ENCODE peak calls at places on chromosomes 7 and 10, in five cellular contexts. U, B, K, M and W are unnamed samples.

GRCh38 chr7:88331322-88331721 is 24.6 kb upstream of the STEAP4 start:
- DNase-seq in U (no peak), B (no peak), K (no peak), M (no peak), W (no peak)

GRCh38 chr10:23871211-23871610 is 337.7 kb upstream of the KIAA1217 start:
- DNase-seq in U (no peak), B (no peak), K (no peak), M (no peak), W (no peak)

GRCh38 chr10:114577133-114577532 is 80.9 kb downstream of the ABLIM1 start:
- DNase-seq in U (no peak), B (no peak), K (no peak), M (peak), W (no peak)

GRCh38 chr10:82883588-82883987 is 1008.6 kb downstream of the NRG3 start:
- DNase-seq in U (no peak), B (no peak), K (no peak), M (no peak), W (no peak)

GRCh38 chr10:25261571-25261970 is 86.8 kb downstream of the GPR158 start:
- DNase-seq in U (no peak), B (no peak), K (no peak), M (no peak), W (no peak)

GRCh38 chr7:148185050-148185449 is 405.5 kb upstream of the C7orf33 start:
- DNase-seq in U (no peak), B (no peak), K (no peak), M (no peak), W (no peak)

GRCh38 chr7:128738570-128739047 is 550 bp upstream of the CALU start:
- DNase-seq in U (no peak), B (no peak), K (no peak), M (no peak), W (peak)

GRCh38 chr10:68562666-68563522 is 2.8 kb downstream of the TET1 start:
- DNase-seq in U (no peak), B (peak), K (no peak), M (no peak), W (no peak)

GRCh38 chr10:131093346-131093745 is 218.2 kb downstream of the TCERG1L start:
- DNase-seq in U (no peak), B (no peak), K (no peak), M (no peak), W (no peak)

GRCh38 chr7:151658778-151659177 is 139.1 kb upstream of the RHEB start:
- DNase-seq in U (no peak), B (no peak), K (no peak), M (no peak), W (no peak)

GRCh38 chr10:21494221-21495001 is 31.1 kb downstream of the SKIDA1 start:
- DNase-seq in U (no peak), B (peak), K (no peak), M (no peak), W (peak)

GRCh38 chr7:99837649-99838361 is 10.0 kb downstream of the CYP3A43 start:
- DNase-seq in U (no peak), B (no peak), K (no peak), M (no peak), W (peak)

GRCh38 chr10:70910486-70911350 is 22.4 kb upstream of the PCBD1 start:
- DNase-seq in U (no peak), B (peak), K (no peak), M (no peak), W (no peak)

GRCh38 chr7:102933763-102934162 is 21.0 kb downstream of the LRRC17 start:
- DNase-seq in U (peak), B (peak), K (no peak), M (peak), W (no peak)

GRCh38 chr10:72353028-72353962 is 1.4 kb downstream of the DNAJB12 start:
- DNase-seq in U (no peak), B (no peak), K (no peak), M (no peak), W (no peak)

GRCh38 chr7:15603124-15603523 is 41.3 kb upstream of the AGMO start:
- DNase-seq in U (no peak), B (no peak), K (no peak), M (no peak), W (no peak)

GRCh38 chr10:129956902-129957673 is 7.0 kb downstream of the EBF3 start:
- DNase-seq in U (no peak), B (no peak), K (no peak), M (no peak), W (no peak)

GRCh38 chr10:6134099-6134880 is 45.5 kb downstream of the RBM17 start:
- DNase-seq in U (no peak), B (no peak), K (no peak), M (no peak), W (no peak)

GRCh38 chr7:47148541-47149207 is 433.2 kb downstream of the TNS3 start:
- DNase-seq in U (no peak), B (no peak), K (no peak), M (no peak), W (no peak)

GRCh38 chr10:89734616-89735015 is 33.2 kb downstream of the KIF20B start:
- DNase-seq in U (no peak), B (no peak), K (no peak), M (no peak), W (no peak)

GRCh38 chr10:133354672-133355240 is 3.1 kb downstream of the FUOM start:
- DNase-seq in U (no peak), B (no peak), K (no peak), M (no peak), W (no peak)

GRCh38 chr10:74502963-74503608 is 323.3 kb upstream of the KAT6B start:
- DNase-seq in U (no peak), B (no peak), K (no peak), M (peak), W (no peak)

GRCh38 chr10:114499120-114499519 is 94.8 kb upstream of the AFAP1L2 start:
- DNase-seq in U (no peak), B (no peak), K (no peak), M (no peak), W (peak)

GRCh38 chr10:59077855-59078254 is 98.6 kb upstream of the PHYHIPL start:
- DNase-seq in U (no peak), B (no peak), K (no peak), M (no peak), W (no peak)

GRCh38 chr10:116696919-116697318 is 45.4 kb downstream of the HSPA12A start:
- DNase-seq in U (no peak), B (no peak), K (no peak), M (no peak), W (no peak)

GRCh38 chr10:1364151-1364910 is 308.1 kb downstream of the WDR37 start:
- DNase-seq in U (no peak), B (no peak), K (peak), M (no peak), W (no peak)

GRCh38 chr10:9097991-9098306 is 1043.5 kb downstream of the GATA3 start:
- DNase-seq in U (no peak), B (no peak), K (no peak), M (no peak), W (no peak)

GRCh38 chr7:31748084-31748483 is 61.1 kb downstream of the PPP1R17 start:
- DNase-seq in U (no peak), B (no peak), K (no peak), M (no peak), W (no peak)

GRCh38 chr10:19620867-19621266 is 195.4 kb upstream of the PLXDC2 start:
- DNase-seq in U (no peak), B (no peak), K (no peak), M (no peak), W (no peak)

GRCh38 chr7:13090959-13091358 is 403.5 kb downstream of the ARL4A start:
- DNase-seq in U (no peak), B (no peak), K (no peak), M (no peak), W (no peak)

GRCh38 chr10:121698336-121698735 is 100.1 kb upstream of the FGFR2 start:
- DNase-seq in U (no peak), B (no peak), K (no peak), M (no peak), W (no peak)

GRCh38 chr10:10975647-10976046 is 42.0 kb upstream of the CELF2 start:
- DNase-seq in U (no peak), B (no peak), K (no peak), M (no peak), W (no peak)

GRCh38 chr10:119516381-119517234 is 25.9 kb downstream of the RGS10 start:
- DNase-seq in U (no peak), B (no peak), K (no peak), M (no peak), W (peak)

GRCh38 chr7:4694653-4695335 is 12.7 kb downstream of the FOXK1 start:
- DNase-seq in U (no peak), B (no peak), K (no peak), M (peak), W (no peak)

GRCh38 chr10:10629512-10629911 is 388.2 kb upstream of the CELF2 start:
- DNase-seq in U (no peak), B (no peak), K (no peak), M (no peak), W (no peak)

GRCh38 chr7:96388620-96389383 is 66.9 kb upstream of the SLC25A13 start:
- DNase-seq in U (no peak), B (no peak), K (no peak), M (peak), W (no peak)

GRCh38 chr10:29522038-29522855 is 112.5 kb downstream of the SVIL start:
- DNase-seq in U (no peak), B (no peak), K (no peak), M (no peak), W (no peak)

GRCh38 chr10:29514306-29514705 is 120.5 kb downstream of the SVIL start:
- DNase-seq in U (no peak), B (no peak), K (no peak), M (no peak), W (no peak)

GRCh38 chr10:29519670-29520069 is 115.1 kb downstream of the SVIL start:
- DNase-seq in U (no peak), B (no peak), K (no peak), M (no peak), W (no peak)

GRCh38 chr10:29512460-29512974 is 122.3 kb downstream of the SVIL start:
- DNase-seq in U (no peak), B (no peak), K (no peak), M (no peak), W (no peak)

DNA sequence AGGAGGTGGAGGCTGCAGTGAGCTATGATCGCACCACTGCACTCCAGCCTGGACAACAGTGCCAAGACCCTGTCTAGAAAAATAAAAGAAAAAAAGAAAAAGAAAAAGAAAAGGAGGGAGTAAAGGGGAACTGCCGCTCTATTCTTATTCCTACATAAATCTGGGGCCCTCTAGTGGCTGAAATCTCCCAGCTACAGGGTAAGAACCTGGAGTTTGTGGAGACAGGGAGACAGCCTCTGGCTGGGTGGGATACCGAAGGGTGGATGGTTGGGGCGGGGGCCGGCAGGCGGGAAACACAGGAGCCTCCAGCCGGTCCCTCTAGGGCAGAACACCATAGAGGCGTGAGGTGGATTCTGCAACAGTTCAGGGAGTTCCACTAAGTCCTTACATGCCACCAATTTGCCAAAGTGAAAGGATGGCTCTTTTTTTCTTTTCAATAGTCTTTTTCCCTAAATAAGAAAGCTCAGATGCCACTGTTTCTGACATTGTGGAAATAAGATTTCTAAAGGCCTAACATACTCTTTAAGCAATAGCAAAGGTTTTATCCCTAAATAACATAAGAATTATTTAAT is 117.3 kb downstream of the SVIL start:
- DNase-seq in U (no peak), B (peak), K (no peak), M (no peak), W (peak)
- TF ChIP-seq CTCF in U (no peak), B (peak), K (peak), M (peak), W (no peak)

DNA sequence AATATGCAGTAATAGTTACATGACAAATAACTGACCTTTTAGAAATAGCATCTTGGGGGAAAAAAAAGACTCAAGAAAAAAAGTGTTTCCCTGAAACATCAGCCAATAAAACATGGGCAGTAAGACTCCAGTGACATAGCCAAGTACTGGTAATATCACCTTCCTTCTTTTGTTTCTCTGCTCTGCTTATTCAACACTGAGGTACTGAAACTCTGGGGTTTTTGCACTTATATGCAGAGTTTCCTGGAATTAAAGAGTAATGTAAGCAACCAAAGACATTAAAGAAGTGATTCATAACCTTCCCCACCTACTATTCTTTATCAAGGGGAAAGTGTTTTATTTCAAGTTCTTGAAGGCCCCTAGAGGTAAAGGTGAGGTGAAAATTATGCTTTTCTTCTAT is 414.5 kb downstream of the GRM8 start:
- DNase-seq in U (no peak), B (no peak), K (no peak), M (no peak), W (no peak)
- TF ChIP-seq CTCF in U (no peak), B (no peak), K (no peak), M (no peak), W (no peak)

GRCh38 chr7:90747521-90747920 is 151.4 kb downstream of the CDK14 start:
- DNase-seq in U (no peak), B (no peak), K (no peak), M (no peak), W (no peak)

GRCh38 chr7:90752051-90752450 is 155.9 kb downstream of the CDK14 start:
- DNase-seq in U (no peak), B (no peak), K (no peak), M (no peak), W (no peak)

GRCh38 chr7:90751595-90751994 is 155.5 kb downstream of the CDK14 start:
- DNase-seq in U (no peak), B (no peak), K (no peak), M (no peak), W (no peak)

GRCh38 chr7:90749262-90749661 is 153.1 kb downstream of the CDK14 start:
- DNase-seq in U (no peak), B (no peak), K (no peak), M (no peak), W (no peak)

GRCh38 chr7:90749774-90750173 is 153.7 kb downstream of the CDK14 start:
- DNase-seq in U (no peak), B (no peak), K (no peak), M (no peak), W (peak)
- TF ChIP-seq CTCF in U (no peak), B (no peak), K (no peak), M (peak), W (peak)

GRCh38 chr7:155356323-155357105 is 58.8 kb downstream of the INSIG1 start:
- DNase-seq in U (peak), B (peak), K (no peak), M (no peak), W (no peak)
- TF ChIP-seq CTCF in U (no peak), B (no peak), K (peak), M (peak), W (no peak)

GRCh38 chr7:20158684-20159083 is 58.5 kb downstream of the MACC1 start:
- DNase-seq in U (no peak), B (no peak), K (no peak), M (no peak), W (no peak)
- TF ChIP-seq CTCF in U (no peak), B (no peak), K (peak), M (peak), W (peak)

GRCh38 chr10:62655337-62655994 is 149.1 kb upstream of the ADO start:
- DNase-seq in U (no peak), B (no peak), K (no peak), M (no peak), W (peak)
- TF ChIP-seq CTCF in U (no peak), B (no peak), K (no peak), M (no peak), W (no peak)

DNA sequence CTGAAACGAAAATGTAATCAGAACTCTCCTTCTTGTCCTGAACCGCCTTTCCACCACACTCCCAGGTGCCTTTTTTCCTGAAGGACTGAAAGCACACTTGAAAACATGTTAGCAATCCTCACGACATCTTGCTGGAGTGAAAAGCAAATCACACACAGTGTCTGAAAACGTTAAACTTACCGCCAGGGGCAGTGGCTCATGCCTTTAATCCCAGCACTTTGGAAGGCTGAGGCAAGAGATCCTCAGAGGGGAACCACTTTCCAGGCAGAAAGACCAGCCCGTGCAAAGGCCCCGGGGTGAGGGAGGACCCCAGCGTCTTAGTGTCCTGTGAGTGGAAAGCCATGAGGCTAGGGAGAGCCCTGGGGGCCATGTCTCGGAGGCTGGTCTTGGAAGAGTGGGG is 210.4 kb downstream of the PRPF18 start:
- DNase-seq in U (no peak), B (no peak), K (no peak), M (no peak), W (no peak)
- TF ChIP-seq CTCF in U (no peak), B (no peak), K (no peak), M (no peak), W (no peak)

GRCh38 chr7:30029696-30030095 is 1.5 kb downstream of the PLEKHA8 start:
- DNase-seq in U (no peak), B (no peak), K (no peak), M (no peak), W (no peak)
- TF ChIP-seq CTCF in U (no peak), B (no peak), K (no peak), M (no peak), W (no peak)

GRCh38 chr10:102811346-102811745 is 25.9 kb downstream of the CYP17A1 start:
- DNase-seq in U (no peak), B (no peak), K (no peak), M (no peak), W (no peak)

GRCh38 chr10:102813734-102814455 is 23.3 kb downstream of the CYP17A1 start:
- DNase-seq in U (no peak), B (no peak), K (no peak), M (no peak), W (no peak)

GRCh38 chr10:102814456-102814871 is 22.7 kb downstream of the CYP17A1 start:
- DNase-seq in U (no peak), B (no peak), K (no peak), M (no peak), W (no peak)

GRCh38 chr10:102813017-102813541 is 24.1 kb downstream of the CYP17A1 start:
- DNase-seq in U (no peak), B (no peak), K (no peak), M (no peak), W (no peak)

DNA sequence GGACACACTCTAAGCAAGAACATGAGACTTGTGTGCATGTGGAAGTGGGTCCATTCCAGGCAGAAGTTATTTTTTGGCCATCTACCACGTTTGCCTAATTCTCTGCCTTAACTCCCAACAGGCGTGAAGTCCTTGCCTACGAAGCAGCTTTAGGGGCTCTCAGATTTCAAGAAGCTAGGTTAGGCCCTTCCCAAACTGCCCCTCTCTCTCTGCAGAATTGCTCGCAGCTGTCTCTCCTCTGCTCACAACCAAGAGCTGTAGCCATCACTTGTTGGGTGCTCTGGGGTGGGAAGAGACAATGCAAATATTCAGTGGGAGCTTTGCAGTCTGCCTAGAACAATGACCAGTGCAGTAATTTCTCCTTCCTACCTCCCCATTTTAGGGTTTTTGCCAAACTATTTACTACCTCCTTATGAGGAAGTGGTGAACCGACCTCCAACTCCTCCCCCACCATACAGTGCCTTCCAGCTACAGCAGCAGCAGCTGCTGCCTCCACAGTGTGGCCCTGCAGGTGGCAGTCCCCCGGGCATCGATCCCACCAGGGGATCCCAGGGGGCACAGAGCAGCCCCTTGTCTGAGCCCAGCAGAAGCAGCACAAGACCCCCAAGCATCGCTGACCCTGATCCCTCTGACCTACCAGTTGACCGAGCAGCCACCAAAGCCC is 24.9 kb downstream of the CYP17A1 start:
- DNase-seq in U (no peak), B (no peak), K (no peak), M (no peak), W (no peak)
- TF ChIP-seq CTCF in U (no peak), B (no peak), K (no peak), M (no peak), W (no peak)

GRCh38 chr10:113151178-113151577 is 201.1 kb downstream of the TCF7L2 start:
- DNase-seq in U (no peak), B (no peak), K (no peak), M (no peak), W (no peak)

GRCh38 chr10:113148899-113149298 is 198.9 kb downstream of the TCF7L2 start:
- DNase-seq in U (no peak), B (no peak), K (no peak), M (no peak), W (no peak)

GRCh38 chr10:113159563-113159962 is 209.5 kb downstream of the TCF7L2 start:
- DNase-seq in U (no peak), B (no peak), K (no peak), M (no peak), W (no peak)

GRCh38 chr10:113158183-113158582 is 208.1 kb downstream of the TCF7L2 start:
- DNase-seq in U (no peak), B (no peak), K (no peak), M (peak), W (no peak)

GRCh38 chr10:113153493-113154127 is 203.6 kb downstream of the TCF7L2 start:
- DNase-seq in U (no peak), B (no peak), K (no peak), M (no peak), W (no peak)
- TF ChIP-seq CTCF in U (no peak), B (no peak), K (no peak), M (no peak), W (no peak)